ENCODE peak calls at places on chromosomes 1 and 21, in eight cellular contexts. J is MM.1S, N is psoas muscle, Z is kidney, Q is endothelial cell, B is transverse colon, H is neural progenitor cell, A is progenitor cell of endocrine pancreas. G is an unnamed sample.
A peak's percentile ranks its signal among the peaks of the same experiment; 100 is the strongest.

GRCh38 chr1:226407497-226408284 is at the start of gene PARP1:
- DNase-seq in J (peak; percentile 99), N (peak; percentile 90), Z (peak; percentile 97), Q (peak; percentile 91), B (peak; percentile 90), H (peak; percentile 90), A (peak; percentile 79), G (peak; percentile 98)

GRCh38 chr1:179742717-179743678 is at the start of gene FAM163A:
- DNase-seq in J (no peak), N (no peak), Z (no peak), Q (peak; percentile 24), B (no peak), H (peak; percentile 71), A (peak; percentile 19), G (peak; percentile 32)

GRCh38 chr1:184409011-184409410 is 22.2 kb downstream of the C1orf21 start:
- DNase-seq in J (no peak), N (no peak), Z (no peak), Q (no peak), B (no peak), H (no peak), A (no peak), G (no peak)

GRCh38 chr1:23019851-23020625 is 770 bp downstream of the KDM1A start:
- DNase-seq in J (peak; percentile 9), N (peak; percentile 25), Z (peak; percentile 80), Q (peak; percentile 57), B (peak; percentile 20), H (peak; percentile 74), A (peak; percentile 38), G (peak; percentile 55)

GRCh38 chr1:224592636-224593579 is 23.2 kb upstream of the CNIH3 start:
- DNase-seq in J (peak; percentile 9), N (peak; percentile 19), Z (no peak), Q (no peak), B (no peak), H (no peak), A (no peak), G (no peak)

GRCh38 chr1:15412843-15413242 is 3.2 kb downstream of the EFHD2 start:
- DNase-seq in J (no peak), N (no peak), Z (peak; percentile 65), Q (no peak), B (peak; percentile 78), H (no peak), A (no peak), G (no peak)

GRCh38 chr1:200837931-200838571 is 34.7 kb upstream of the GPR25 start:
- DNase-seq in J (peak; percentile 58), N (no peak), Z (no peak), Q (no peak), B (no peak), H (no peak), A (no peak), G (peak; percentile 15)

GRCh38 chr1:180311011-180311730 is 81.1 kb downstream of the LHX4 start:
- DNase-seq in J (no peak), N (no peak), Z (no peak), Q (no peak), B (no peak), H (no peak), A (no peak), G (no peak)

GRCh38 chr1:168391759-168392681 is 111.3 kb downstream of the TBX19 start:
- DNase-seq in J (no peak), N (no peak), Z (peak; percentile 52), Q (no peak), B (peak; percentile 18), H (no peak), A (no peak), G (no peak)

GRCh38 chr1:227223407-227223806 is 94.9 kb downstream of the CDC42BPA start:
- DNase-seq in J (no peak), N (no peak), Z (no peak), Q (no peak), B (no peak), H (no peak), A (no peak), G (no peak)

GRCh38 chr1:171468120-171468790 is 17.1 kb upstream of the PRRC2C start:
- DNase-seq in J (no peak), N (no peak), Z (no peak), Q (no peak), B (no peak), H (no peak), A (no peak), G (peak; percentile 47)

GRCh38 chr1:66439028-66439427 is 94.9 kb upstream of the SGIP1 start:
- DNase-seq in J (peak; percentile 21), N (no peak), Z (no peak), Q (no peak), B (no peak), H (no peak), A (no peak), G (peak; percentile 28)

DNA sequence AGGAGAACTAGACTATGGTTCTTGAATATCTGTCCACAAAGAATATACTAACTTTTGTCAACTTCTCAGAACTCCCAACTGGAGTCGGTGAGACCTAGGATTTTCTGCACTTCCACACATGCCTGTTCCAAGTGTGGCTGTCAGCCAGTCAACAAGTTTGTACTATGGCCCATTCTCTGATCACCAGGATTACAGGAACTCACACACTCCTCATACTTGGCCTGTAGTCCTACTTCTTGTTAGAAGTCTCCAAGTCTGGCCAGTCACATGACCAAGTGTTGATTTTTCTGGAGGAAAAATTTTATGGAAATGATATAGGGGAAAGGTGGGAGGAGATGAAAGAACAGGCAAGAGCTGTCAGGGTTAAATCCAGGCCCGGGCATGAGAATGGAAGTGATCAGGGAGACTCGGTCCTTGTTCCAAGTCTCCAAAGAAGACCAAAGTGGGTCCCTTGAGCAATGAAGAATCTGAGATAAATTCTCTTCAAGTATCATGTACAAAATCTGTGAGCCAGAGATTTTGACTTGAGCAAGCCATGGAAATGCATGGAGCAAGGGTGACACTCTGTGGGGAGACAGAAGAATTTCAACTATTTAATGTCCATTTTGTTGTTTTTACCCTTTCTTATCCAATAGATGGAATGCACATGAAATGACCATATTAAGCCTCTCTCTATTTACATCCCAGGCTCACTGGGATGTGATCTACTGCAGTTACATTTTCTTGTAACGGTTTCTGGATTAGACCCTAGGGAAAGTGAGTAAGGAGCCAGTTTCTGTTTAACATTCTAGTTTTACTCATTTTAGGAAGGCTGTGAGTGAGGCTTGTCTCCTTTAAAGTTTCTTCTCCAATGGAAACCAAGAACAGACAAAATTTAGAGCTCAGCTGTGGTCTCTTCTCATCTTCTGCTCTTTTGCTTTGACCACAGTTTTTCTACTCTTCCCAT is 320.9 kb downstream of the ASTN1 start:
- DNase-seq in J (peak; percentile 54), N (peak; percentile 13), Z (no peak), Q (peak; percentile 53), B (no peak), H (peak; percentile 64), A (peak; percentile 17), G (peak; percentile 7)
- TF ChIP-seq CTCF in J (peak; percentile 51), N (peak; percentile 72), Z (peak; percentile 53), Q (peak; percentile 53), B (peak; percentile 32), H (peak; percentile 71), A (peak; percentile 78), G (peak; percentile 6)

GRCh38 chr1:206797534-206798383 is 25.5 kb upstream of the IL10 start:
- DNase-seq in J (no peak), N (no peak), Z (no peak), Q (peak; percentile 45), B (peak; percentile 22), H (peak; percentile 65), A (no peak), G (no peak)
- TF ChIP-seq CTCF in J (peak; percentile 66), N (no peak), Z (no peak), Q (no peak), B (peak; percentile 45), H (peak; percentile 77), A (peak; percentile 63), G (peak; percentile 63)

DNA sequence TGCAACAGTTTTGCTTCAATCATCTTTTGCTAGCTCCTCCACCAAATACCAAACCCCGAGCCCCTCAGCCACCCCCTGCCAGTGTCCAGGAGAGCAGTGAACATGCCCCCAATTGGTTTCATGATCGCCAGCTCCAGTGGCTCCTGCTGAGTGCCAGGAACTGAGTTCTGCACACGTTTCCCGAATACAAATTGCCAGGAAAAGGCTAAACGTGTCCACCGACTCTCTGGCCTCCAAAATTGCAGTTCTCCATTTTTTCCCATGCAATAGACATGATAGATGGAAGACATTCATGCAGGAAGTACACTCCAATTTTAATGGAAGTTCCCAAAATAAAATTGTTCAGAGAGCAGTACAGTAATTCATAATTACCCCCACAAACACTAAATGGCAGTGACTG is 101.3 kb downstream of the SPSB1 start:
- DNase-seq in J (no peak), N (no peak), Z (no peak), Q (no peak), B (no peak), H (no peak), A (no peak), G (no peak)
- TF ChIP-seq CTCF in J (no peak), N (no peak), Z (no peak), Q (no peak), B (no peak), H (no peak), A (no peak), G (no peak)

GRCh38 chr21:29024474-29025327 is at the start of gene USP16:
- DNase-seq in J (peak; percentile 96), N (peak; percentile 95), Z (peak; percentile 97), Q (peak; percentile 90), B (peak; percentile 97), H (peak; percentile 95), A (peak; percentile 90), G (peak; percentile 96)
- TF ChIP-seq CTCF in J (no peak), N (peak; percentile 39), Z (no peak), Q (no peak), B (no peak), H (no peak), A (peak; percentile 21), G (no peak)

DNA sequence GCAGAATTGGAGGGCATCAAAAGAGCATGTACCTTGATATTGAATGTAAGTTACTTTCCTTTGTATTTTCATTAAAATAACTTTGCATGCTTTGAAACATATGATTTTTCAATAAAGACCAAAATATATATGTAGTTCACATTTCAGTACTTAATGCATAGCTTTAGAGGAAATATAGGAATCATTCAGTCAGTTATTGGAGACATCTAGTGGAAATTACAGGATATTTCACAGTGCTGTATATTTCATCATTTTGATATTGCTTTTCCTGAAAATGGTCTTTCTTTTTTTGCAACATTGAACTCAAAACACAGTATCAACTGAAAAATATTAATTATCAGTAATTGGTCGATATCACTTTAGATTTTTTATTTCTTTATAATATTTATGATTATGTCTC is 375.8 kb downstream of the NCAM2 start:
- DNase-seq in J (no peak), N (no peak), Z (no peak), Q (no peak), B (no peak), H (no peak), A (no peak), G (no peak)
- TF ChIP-seq CTCF in J (peak; percentile 13), N (no peak), Z (no peak), Q (no peak), B (no peak), H (no peak), A (no peak), G (no peak)

G was measured in GM13976.